ENCODE peak calls at places on chromosomes 12 and 14, in six cellular contexts. Z is cardiac muscle cell, V is Peyer's patch, A is fibroblast of the aortic adventitia, Q is A549, S is WERI-Rb-1. E is an unnamed sample.

GRCh38 chr12:80226576-80226975 is 127.2 kb downstream of the OTOGL start:
- DNase-seq in Z (peak; percentile 55), V (no peak), A (peak; percentile 45), Q (no peak), S (no peak), E (no peak)

GRCh38 chr12:113461666-113462065 is 10.0 kb downstream of the LHX5 start:
- DNase-seq in Z (peak; percentile 36), V (no peak), A (no peak), Q (peak; percentile 77), S (peak; percentile 41), E (no peak)

GRCh38 chr12:123363385-123363742 is 1.3 kb downstream of the SBNO1 start:
- DNase-seq in Z (no peak), V (no peak), A (peak; percentile 20), Q (peak; percentile 23), S (no peak), E (no peak)

GRCh38 chr14:79734151-79734550 is 477.2 kb downstream of the DIO2 start:
- DNase-seq in Z (no peak), V (no peak), A (no peak), Q (no peak), S (no peak), E (no peak)

GRCh38 chr12:122979001-122979907 is 1.2 kb upstream of the ARL6IP4 start:
- DNase-seq in Z (no peak), V (no peak), A (no peak), Q (no peak), S (no peak), E (peak; percentile 4)

GRCh38 chr12:5230151-5230550 is 186.5 kb downstream of the KCNA5 start:
- DNase-seq in Z (no peak), V (no peak), A (no peak), Q (no peak), S (no peak), E (no peak)

GRCh38 chr12:93302331-93303229 is 75.1 kb upstream of the NUDT4 start:
- DNase-seq in Z (peak; percentile 66), V (no peak), A (peak; percentile 85), Q (no peak), S (no peak), E (no peak)

GRCh38 chr14:76867536-76868452 is 41.6 kb downstream of the LRRC74A start:
- DNase-seq in Z (no peak), V (peak; percentile 48), A (no peak), Q (no peak), S (no peak), E (peak; percentile 29)

GRCh38 chr14:60637490-60638452 is 11.5 kb downstream of the SIX1 start:
- DNase-seq in Z (peak; percentile 40), V (no peak), A (peak; percentile 22), Q (no peak), S (no peak), E (peak; percentile 77)
- TF ChIP-seq CTCF in Z (peak; percentile 3), V (no peak), A (no peak), Q (no peak), S (no peak), E (no peak)

GRCh38 chr12:77099799-77100198 is 34.4 kb upstream of the E2F7 start:
- DNase-seq in Z (no peak), V (no peak), A (peak; percentile 59), Q (no peak), S (no peak), E (no peak)
- TF ChIP-seq CTCF in Z (no peak), V (no peak), A (no peak), Q (no peak), S (no peak), E (no peak)

GRCh38 chr14:56117765-56118610 is at the start of gene PELI2:
- DNase-seq in Z (peak; percentile 89), V (peak; percentile 86), A (peak; percentile 68), Q (peak; percentile 33), S (peak; percentile 63), E (peak; percentile 82)
- TF ChIP-seq CTCF in Z (peak; percentile 10), V (peak; percentile 36), A (peak; percentile 38), Q (no peak), S (no peak), E (no peak)

GRCh38 chr14:96038920-96039632 is at the start of gene C14orf132:
- DNase-seq in Z (peak; percentile 67), V (peak; percentile 28), A (peak; percentile 51), Q (peak; percentile 52), S (peak; percentile 83), E (peak; percentile 74)

GRCh38 chr14:96040836-96041371 is 1.7 kb downstream of the C14orf132 start:
- DNase-seq in Z (no peak), V (no peak), A (peak; percentile 32), Q (no peak), S (no peak), E (no peak)

GRCh38 chr14:96037891-96038557 is 1.1 kb upstream of the C14orf132 start:
- DNase-seq in Z (peak; percentile 78), V (no peak), A (peak; percentile 76), Q (peak; percentile 34), S (no peak), E (no peak)

GRCh38 chr14:96038558-96038919 is 623 bp upstream of the C14orf132 start:
- DNase-seq in Z (no peak), V (no peak), A (no peak), Q (no peak), S (no peak), E (no peak)

DNA sequence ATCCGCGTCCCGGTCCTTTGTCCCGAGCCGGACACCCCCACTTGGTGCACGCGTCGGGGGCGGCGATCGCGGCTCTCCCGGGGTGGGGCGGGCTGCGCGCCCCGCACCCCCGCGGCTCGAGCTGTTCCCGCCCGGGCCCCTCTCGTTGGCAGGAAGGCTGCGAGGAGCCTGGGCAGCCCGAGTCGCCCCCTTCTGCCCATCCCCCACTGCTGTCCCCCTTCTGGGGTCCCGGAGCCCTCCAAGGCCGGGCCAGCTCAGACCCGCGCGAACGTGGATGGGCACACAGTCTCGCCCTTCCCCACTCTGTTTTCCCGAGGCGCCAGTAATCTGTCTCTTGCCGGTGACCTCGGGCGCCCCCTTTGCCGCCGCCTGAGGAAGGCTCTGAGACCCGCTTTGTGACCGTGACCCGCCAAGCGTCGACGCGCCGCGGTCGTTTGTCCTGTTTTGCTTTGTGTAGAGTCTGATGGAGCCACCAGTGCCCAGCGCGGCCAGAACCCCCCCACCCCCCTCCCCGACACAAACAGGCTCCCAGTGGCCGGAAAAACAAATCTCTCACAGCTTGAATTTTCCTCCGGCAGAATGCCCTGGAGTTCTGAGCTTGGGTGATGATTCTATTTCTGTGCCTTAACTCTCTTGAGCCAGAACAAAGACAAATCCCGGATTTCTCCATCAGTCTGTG is 610 bp downstream of the C14orf132 start:
- DNase-seq in Z (peak; percentile 40), V (no peak), A (peak; percentile 43), Q (peak; percentile 24), S (peak; percentile 64), E (peak; percentile 67)
- TF ChIP-seq CTCF in Z (peak; percentile 28), V (no peak), A (peak; percentile 22), Q (peak; percentile 31), S (peak; percentile 22), E (peak; percentile 17)

GRCh38 chr14:69877492-69877891 is 1.7 kb upstream of the SMOC1 start:
- DNase-seq in Z (peak; percentile 52), V (no peak), A (peak; percentile 29), Q (no peak), S (peak; percentile 35), E (no peak)
- TF ChIP-seq CTCF in Z (peak; percentile 53), V (peak; percentile 36), A (peak; percentile 33), Q (peak; percentile 62), S (peak; percentile 61), E (peak; percentile 41)

GRCh38 chr12:127893875-127894635 is 372.9 kb upstream of the TMEM132C start:
- DNase-seq in Z (no peak), V (no peak), A (peak; percentile 33), Q (no peak), S (no peak), E (peak; percentile 8)
- TF ChIP-seq CTCF in Z (no peak), V (peak; percentile 40), A (peak; percentile 40), Q (no peak), S (peak; percentile 57), E (peak; percentile 45)

GRCh38 chr12:126069549-126070165 is 1004.4 kb downstream of the AACS start:
- DNase-seq in Z (peak; percentile 45), V (no peak), A (peak; percentile 84), Q (peak; percentile 6), S (peak; percentile 67), E (peak; percentile 66)
- TF ChIP-seq CTCF in Z (peak; percentile 38), V (peak; percentile 21), A (peak; percentile 67), Q (peak; percentile 54), S (peak; percentile 67), E (peak; percentile 55)

GRCh38 chr14:74286736-74287135 is 16.0 kb downstream of the ABCD4 start:
- DNase-seq in Z (no peak), V (no peak), A (no peak), Q (no peak), S (no peak), E (no peak)

GRCh38 chr14:74292061-74292460 is 10.7 kb downstream of the ABCD4 start:
- DNase-seq in Z (no peak), V (no peak), A (no peak), Q (no peak), S (no peak), E (no peak)

GRCh38 chr14:74289801-74290200 is 12.9 kb downstream of the ABCD4 start:
- DNase-seq in Z (no peak), V (no peak), A (no peak), Q (no peak), S (no peak), E (no peak)

GRCh38 chr14:74293621-74294020 is 9.1 kb downstream of the ABCD4 start:
- DNase-seq in Z (no peak), V (no peak), A (no peak), Q (no peak), S (no peak), E (no peak)

GRCh38 chr14:74290415-74290814 is 12.3 kb downstream of the ABCD4 start:
- DNase-seq in Z (peak; percentile 21), V (no peak), A (peak; percentile 16), Q (peak; percentile 22), S (peak; percentile 35), E (peak; percentile 24)
- TF ChIP-seq CTCF in Z (peak; percentile 52), V (peak; percentile 14), A (peak; percentile 64), Q (peak; percentile 27), S (peak; percentile 52), E (peak; percentile 52)

GRCh38 chr14:24481622-24482324 is 26.3 kb downstream of the CMA1 start:
- DNase-seq in Z (peak; percentile 53), V (peak; percentile 21), A (peak; percentile 11), Q (peak; percentile 80), S (peak; percentile 58), E (peak; percentile 74)
- TF ChIP-seq CTCF in Z (peak; percentile 74), V (peak; percentile 70), A (peak; percentile 69), Q (peak; percentile 45), S (peak; percentile 87), E (peak; percentile 64)

GRCh38 chr12:120625557-120626419 is 14.6 kb upstream of the CABP1 start:
- DNase-seq in Z (no peak), V (peak; percentile 19), A (no peak), Q (peak; percentile 83), S (no peak), E (no peak)
- TF ChIP-seq CTCF in Z (no peak), V (peak; percentile 26), A (no peak), Q (peak; percentile 17), S (no peak), E (no peak)

E was measured in nephron progenitor cell.